ENCODE peak calls at places on chromosomes 11 and 22, in seven cellular contexts. One of them, this sample, is unnamed.

GRCh38 chr11:2780850-2781412 is 81.1 kb upstream of the KCNQ1OT1 start:
- DNase-seq in stomach: peak
- DNase-seq in heart left ventricle: peak
- DNase-seq in IMR-90: no peak
- DNase-seq in esophagus squamous epithelium: no peak
- DNase-seq in A549: no peak
- DNase-seq in Peyer's patch: no peak
- DNase-seq in this sample: peak

GRCh38 chr11:7495997-7496545 is 10.8 kb downstream of the OLFML1 start:
- DNase-seq in stomach: no peak
- DNase-seq in heart left ventricle: no peak
- DNase-seq in IMR-90: no peak
- DNase-seq in esophagus squamous epithelium: no peak
- DNase-seq in A549: no peak
- DNase-seq in Peyer's patch: peak
- DNase-seq in this sample: peak

GRCh38 chr22:38881464-38881871 is 9.5 kb upstream of the CBX6 start:
- DNase-seq in stomach: peak
- DNase-seq in heart left ventricle: peak
- DNase-seq in IMR-90: peak
- DNase-seq in esophagus squamous epithelium: no peak
- DNase-seq in A549: no peak
- DNase-seq in Peyer's patch: no peak
- DNase-seq in this sample: no peak

GRCh38 chr11:7981758-7982157 is 5.4 kb upstream of the EIF3F start:
- DNase-seq in stomach: no peak
- DNase-seq in heart left ventricle: no peak
- DNase-seq in IMR-90: no peak
- DNase-seq in esophagus squamous epithelium: no peak
- DNase-seq in A549: no peak
- DNase-seq in Peyer's patch: no peak
- DNase-seq in this sample: no peak

GRCh38 chr11:44743326-44743725 is 16.6 kb downstream of the TSPAN18 start:
- DNase-seq in stomach: no peak
- DNase-seq in heart left ventricle: no peak
- DNase-seq in IMR-90: no peak
- DNase-seq in esophagus squamous epithelium: no peak
- DNase-seq in A549: no peak
- DNase-seq in Peyer's patch: no peak
- DNase-seq in this sample: no peak

GRCh38 chr11:126718319-126718718 is 282.3 kb downstream of the KIRREL3 start:
- DNase-seq in stomach: no peak
- DNase-seq in heart left ventricle: no peak
- DNase-seq in IMR-90: peak
- DNase-seq in esophagus squamous epithelium: no peak
- DNase-seq in A549: peak
- DNase-seq in Peyer's patch: no peak
- DNase-seq in this sample: no peak

GRCh38 chr11:48114740-48115139 is 101.9 kb upstream of the OR4B1 start:
- DNase-seq in stomach: no peak
- DNase-seq in heart left ventricle: no peak
- DNase-seq in IMR-90: no peak
- DNase-seq in esophagus squamous epithelium: no peak
- DNase-seq in A549: no peak
- DNase-seq in Peyer's patch: no peak
- DNase-seq in this sample: no peak

GRCh38 chr11:70825893-70826540 is 426.4 kb downstream of the SHANK2 start:
- DNase-seq in stomach: no peak
- DNase-seq in heart left ventricle: no peak
- DNase-seq in IMR-90: no peak
- DNase-seq in esophagus squamous epithelium: no peak
- DNase-seq in A549: no peak
- DNase-seq in Peyer's patch: no peak
- DNase-seq in this sample: no peak

GRCh38 chr22:25627271-25627848 is 62.9 kb downstream of the GRK3 start:
- DNase-seq in stomach: no peak
- DNase-seq in heart left ventricle: no peak
- DNase-seq in IMR-90: peak
- DNase-seq in esophagus squamous epithelium: no peak
- DNase-seq in A549: no peak
- DNase-seq in Peyer's patch: no peak
- DNase-seq in this sample: no peak

GRCh38 chr22:24009227-24010017 is 1.7 kb upstream of the CABIN1 start:
- DNase-seq in stomach: no peak
- DNase-seq in heart left ventricle: no peak
- DNase-seq in IMR-90: no peak
- DNase-seq in esophagus squamous epithelium: no peak
- DNase-seq in A549: no peak
- DNase-seq in Peyer's patch: no peak
- DNase-seq in this sample: no peak
- TF ChIP-seq POLR2A in stomach: no peak
- TF ChIP-seq POLR2A in heart left ventricle: no peak
- TF ChIP-seq POLR2A in IMR-90: no peak
- TF ChIP-seq POLR2A in esophagus squamous epithelium: no peak
- TF ChIP-seq POLR2A in A549: no peak
- TF ChIP-seq POLR2A in Peyer's patch: no peak
- TF ChIP-seq POLR2A in this sample: no peak

GRCh38 chr22:20586403-20586745 is 79.0 kb downstream of the MED15 start:
- DNase-seq in stomach: no peak
- DNase-seq in heart left ventricle: no peak
- DNase-seq in IMR-90: no peak
- DNase-seq in esophagus squamous epithelium: no peak
- DNase-seq in A549: no peak
- DNase-seq in Peyer's patch: no peak
- DNase-seq in this sample: no peak

GRCh38 chr22:20588843-20589581 is 81.6 kb downstream of the MED15 start:
- DNase-seq in stomach: no peak
- DNase-seq in heart left ventricle: no peak
- DNase-seq in IMR-90: no peak
- DNase-seq in esophagus squamous epithelium: no peak
- DNase-seq in A549: no peak
- DNase-seq in Peyer's patch: no peak
- DNase-seq in this sample: no peak

GRCh38 chr22:20585640-20586402 is 78.4 kb downstream of the MED15 start:
- DNase-seq in stomach: no peak
- DNase-seq in heart left ventricle: no peak
- DNase-seq in IMR-90: no peak
- DNase-seq in esophagus squamous epithelium: no peak
- DNase-seq in A549: no peak
- DNase-seq in Peyer's patch: no peak
- DNase-seq in this sample: no peak

GRCh38 chr22:20588092-20588842 is 80.9 kb downstream of the MED15 start:
- DNase-seq in stomach: no peak
- DNase-seq in heart left ventricle: no peak
- DNase-seq in IMR-90: no peak
- DNase-seq in esophagus squamous epithelium: no peak
- DNase-seq in A549: no peak
- DNase-seq in Peyer's patch: no peak
- DNase-seq in this sample: no peak

DNA sequence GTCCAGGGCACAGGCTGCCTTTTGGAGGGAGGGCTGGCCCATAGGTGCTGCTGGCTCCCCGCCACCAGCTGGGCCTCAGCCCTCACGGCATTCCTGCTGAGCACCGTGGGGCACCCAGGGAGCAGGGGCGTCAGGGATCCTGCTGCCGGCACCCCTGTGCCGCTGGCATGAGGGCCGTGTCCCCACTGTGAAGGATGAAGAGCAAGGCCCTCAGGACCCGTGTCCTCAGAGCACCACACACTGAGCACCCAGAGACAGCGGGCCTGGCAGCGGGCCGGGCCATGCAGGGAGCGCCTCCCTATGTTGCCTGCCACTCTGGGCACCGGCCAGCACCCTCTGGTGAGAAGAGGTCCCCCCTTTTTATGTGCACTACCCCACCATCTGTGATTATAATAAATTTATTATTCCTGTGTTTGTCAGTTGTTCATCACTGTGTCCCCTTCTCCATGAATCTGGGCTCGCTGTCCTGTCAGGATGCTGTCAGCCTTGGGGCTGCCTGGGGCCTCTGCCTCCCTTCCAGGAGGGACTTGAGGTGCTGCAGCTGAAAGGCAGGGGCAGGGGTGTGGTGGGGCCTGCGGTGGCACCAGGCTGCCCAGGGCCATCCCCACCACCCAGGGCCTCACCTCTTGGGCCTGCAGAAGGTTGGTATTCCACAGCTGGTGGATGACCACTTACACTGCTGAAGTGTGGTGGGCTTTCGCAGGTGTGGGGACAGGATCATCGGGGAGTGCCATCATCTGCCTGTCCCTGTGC is 80.0 kb downstream of the MED15 start:
- DNase-seq in stomach: no peak
- DNase-seq in heart left ventricle: no peak
- DNase-seq in IMR-90: no peak
- DNase-seq in esophagus squamous epithelium: no peak
- DNase-seq in A549: no peak
- DNase-seq in Peyer's patch: no peak
- DNase-seq in this sample: no peak
- TF ChIP-seq POLR2A in stomach: no peak
- TF ChIP-seq POLR2A in heart left ventricle: no peak
- TF ChIP-seq POLR2A in IMR-90: no peak
- TF ChIP-seq POLR2A in esophagus squamous epithelium: no peak
- TF ChIP-seq POLR2A in A549: no peak
- TF ChIP-seq POLR2A in Peyer's patch: no peak
- TF ChIP-seq POLR2A in this sample: no peak

DNA sequence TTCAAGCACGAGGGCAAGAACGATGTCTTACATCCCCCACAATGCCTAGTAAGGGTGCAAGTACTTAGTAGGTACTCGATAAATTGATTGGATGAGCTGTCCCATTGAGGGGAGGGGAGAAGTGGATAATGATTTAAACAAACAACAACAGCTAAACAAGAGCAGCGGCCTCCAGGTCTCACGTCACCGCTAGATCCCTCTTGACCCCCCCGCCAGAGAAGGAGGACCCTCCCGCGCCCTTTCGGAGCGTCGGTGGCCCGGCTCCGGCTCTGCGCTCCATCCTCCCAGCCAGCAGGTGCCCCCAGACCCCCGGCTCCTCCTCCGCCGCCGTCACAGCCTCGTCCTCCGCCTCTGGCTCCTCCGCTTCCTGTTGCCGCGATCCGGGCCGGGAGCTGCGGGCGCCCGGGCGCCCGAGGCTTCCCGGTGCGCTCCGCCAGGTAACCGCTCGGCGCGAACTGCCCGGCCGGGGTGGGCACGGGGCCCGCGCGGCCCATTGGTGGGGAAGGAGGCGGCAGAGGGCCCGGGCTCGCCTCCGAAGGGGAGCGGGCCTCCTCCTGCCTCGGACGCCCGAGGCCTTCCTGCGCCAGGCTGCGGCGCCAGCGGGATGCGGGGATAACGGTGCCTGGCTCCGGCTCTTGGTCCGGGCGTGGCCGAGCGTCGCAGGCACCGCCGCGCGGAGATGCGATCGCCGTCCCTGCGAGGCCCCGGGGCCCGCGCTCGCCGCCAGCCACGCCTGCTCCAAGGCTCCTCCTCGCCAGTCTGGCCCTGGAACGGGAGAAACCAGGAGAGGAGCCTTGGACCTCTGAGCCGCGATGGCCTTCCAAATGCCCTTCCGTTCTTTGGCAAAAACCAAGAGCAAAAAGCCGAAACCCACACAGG is at the start of gene TLCD5:
- DNase-seq in stomach: peak
- DNase-seq in heart left ventricle: peak
- DNase-seq in IMR-90: peak
- DNase-seq in esophagus squamous epithelium: no peak
- DNase-seq in A549: peak
- DNase-seq in Peyer's patch: no peak
- DNase-seq in this sample: no peak
- TF ChIP-seq POLR2A in stomach: no peak
- TF ChIP-seq POLR2A in heart left ventricle: peak
- TF ChIP-seq POLR2A in IMR-90: peak
- TF ChIP-seq POLR2A in esophagus squamous epithelium: peak
- TF ChIP-seq POLR2A in A549: peak
- TF ChIP-seq POLR2A in Peyer's patch: no peak
- TF ChIP-seq POLR2A in this sample: no peak

DNA sequence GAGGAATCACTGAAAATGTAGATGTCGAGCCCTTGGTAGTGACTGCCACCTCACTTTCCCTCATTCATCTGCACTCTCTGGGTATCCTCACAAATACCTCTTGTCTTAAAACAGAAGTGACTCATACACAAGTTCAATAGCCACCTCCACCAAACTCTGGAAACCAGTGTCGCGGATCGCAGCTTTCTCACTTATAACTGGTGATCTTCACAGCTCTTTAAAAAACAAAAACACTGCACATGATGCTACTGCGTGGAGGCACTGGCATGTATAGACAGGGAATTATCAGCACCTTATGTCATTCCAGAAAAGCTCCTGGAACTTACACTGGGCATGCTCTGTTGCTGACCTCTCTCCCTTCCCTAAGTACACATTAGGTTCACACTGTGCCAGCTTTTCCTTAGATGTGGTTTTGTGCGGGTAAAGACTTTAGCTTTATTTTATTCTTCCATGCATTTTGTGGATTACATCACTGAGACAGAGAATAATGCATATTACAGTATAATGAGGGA is 425.5 kb upstream of the CADM1 start:
- DNase-seq in stomach: no peak
- DNase-seq in heart left ventricle: no peak
- DNase-seq in IMR-90: no peak
- DNase-seq in esophagus squamous epithelium: no peak
- DNase-seq in A549: no peak
- DNase-seq in Peyer's patch: no peak
- DNase-seq in this sample: no peak
- TF ChIP-seq POLR2A in stomach: no peak
- TF ChIP-seq POLR2A in heart left ventricle: no peak
- TF ChIP-seq POLR2A in IMR-90: no peak
- TF ChIP-seq POLR2A in esophagus squamous epithelium: no peak
- TF ChIP-seq POLR2A in A549: no peak
- TF ChIP-seq POLR2A in Peyer's patch: no peak
- TF ChIP-seq POLR2A in this sample: no peak